ENCODE peak calls at places on chromosomes 4 and X, in seven cellular contexts. V is ovary, U is H9, I is GM12878, N is right lobe of liver, Z is mammary epithelial cell, P is fibroblast of mammary gland. L is an unnamed sample.

GRCh38 chr4:153409924-153410501 is 56.1 kb upstream of the TMEM131L start:
- DNase-seq in N (no peak), V (no peak), U (no peak), P (peak), I (no peak), Z (no peak), L (no peak)

GRCh38 chr4:152257601-152258066 is 278.3 kb downstream of the FBXW7 start:
- DNase-seq in U (no peak), N (no peak), P (no peak), I (no peak), Z (no peak), V (no peak), L (no peak)

GRCh38 chr4:16483540-16483939 is 257.3 kb upstream of the TAPT1 start:
- DNase-seq in P (no peak), V (no peak), Z (no peak), N (no peak), I (no peak), U (no peak), L (no peak)

GRCh38 chrX:72621163-72621562 is 48.5 kb upstream of the HDAC8 start:
- DNase-seq in I (no peak), N (no peak), Z (no peak), V (no peak), U (no peak), P (peak), L (no peak)

GRCh38 chr4:169340834-169341233 is 70.1 kb upstream of the SH3RF1 start:
- DNase-seq in V (no peak), N (no peak), Z (no peak), U (no peak), P (no peak), I (no peak), L (no peak)

GRCh38 chrX:139023531-139023930 is 312.0 kb upstream of the FGF13 start:
- DNase-seq in P (no peak), Z (no peak), V (no peak), I (no peak), N (no peak), U (no peak), L (no peak)

GRCh38 chrX:8743126-8743732 is 11.3 kb upstream of the ANOS1 start:
- DNase-seq in I (no peak), P (peak), N (peak), V (peak), Z (peak), U (peak), L (peak)

GRCh38 chr4:7542781-7543180 is 108.1 kb upstream of the PSAPL1 start:
- DNase-seq in Z (no peak), U (no peak), N (no peak), I (no peak), P (no peak), V (no peak), L (no peak)

GRCh38 chrX:119145241-119145653 is 17.6 kb upstream of the KIAA1210 start:
- DNase-seq in Z (peak), I (no peak), V (no peak), P (peak), N (peak), U (peak), L (no peak)

GRCh38 chrX:51144828-51145442 is 187.7 kb upstream of the NUDT10 start:
- DNase-seq in N (peak), P (peak), Z (peak), V (no peak), I (peak), U (peak), L (peak)

GRCh38 chrX:53435997-53436396 is 1.8 kb upstream of the HSD17B10 start:
- DNase-seq in I (peak), P (peak), U (peak), N (peak), Z (peak), V (peak), L (peak)

GRCh38 chr4:20773144-20773997 is 73.1 kb downstream of the PACRGL start:
- DNase-seq in V (no peak), U (peak), Z (peak), N (no peak), I (no peak), P (peak), L (peak)

GRCh38 chrX:130330706-130331105 is 9.0 kb upstream of the SLC25A14 start:
- DNase-seq in Z (peak), P (peak), N (peak), I (peak), V (peak), U (peak), L (peak)

GRCh38 chr4:82643994-82644730 is 82.4 kb upstream of the TMEM150C start:
- DNase-seq in Z (peak), P (peak), U (no peak), I (no peak), N (no peak), V (no peak), L (no peak)

GRCh38 chrX:71666240-71667223 is 814 bp upstream of the LOC101059915 start:
- DNase-seq in U (no peak), Z (no peak), P (no peak), N (no peak), V (no peak), I (no peak), L (no peak)

GRCh38 chr4:57443308-57444243 is 333.4 kb upstream of the IGFBP7 start:
- DNase-seq in U (no peak), N (peak), V (no peak), P (no peak), I (no peak), Z (no peak), L (no peak)

GRCh38 chrX:48666649-48667048 is 16.9 kb upstream of the WAS start:
- DNase-seq in P (no peak), V (no peak), U (no peak), N (no peak), Z (no peak), I (no peak), L (no peak)

GRCh38 chr4:76459291-76459723 is 24.3 kb downstream of the SHROOM3 start:
- DNase-seq in P (peak), Z (peak), N (no peak), V (no peak), I (no peak), U (peak), L (no peak)

GRCh38 chr4:89712141-89712540 is 124.8 kb downstream of the SNCA start:
- DNase-seq in P (peak), I (no peak), V (no peak), U (no peak), N (no peak), Z (no peak), L (no peak)

GRCh38 chr4:144903953-144904711 is 193.9 kb downstream of the ANAPC10 start:
- DNase-seq in P (no peak), V (no peak), I (no peak), Z (peak), N (no peak), U (no peak), L (no peak)

GRCh38 chr4:96063639-96064038 is 223.7 kb downstream of the PDHA2 start:
- DNase-seq in U (no peak), P (no peak), V (no peak), N (no peak), Z (no peak), I (no peak), L (no peak)

GRCh38 chr4:90061881-90062280 is 65.3 kb upstream of the CCSER1 start:
- DNase-seq in P (no peak), U (no peak), Z (no peak), I (no peak), N (no peak), V (no peak), L (no peak)

DNA sequence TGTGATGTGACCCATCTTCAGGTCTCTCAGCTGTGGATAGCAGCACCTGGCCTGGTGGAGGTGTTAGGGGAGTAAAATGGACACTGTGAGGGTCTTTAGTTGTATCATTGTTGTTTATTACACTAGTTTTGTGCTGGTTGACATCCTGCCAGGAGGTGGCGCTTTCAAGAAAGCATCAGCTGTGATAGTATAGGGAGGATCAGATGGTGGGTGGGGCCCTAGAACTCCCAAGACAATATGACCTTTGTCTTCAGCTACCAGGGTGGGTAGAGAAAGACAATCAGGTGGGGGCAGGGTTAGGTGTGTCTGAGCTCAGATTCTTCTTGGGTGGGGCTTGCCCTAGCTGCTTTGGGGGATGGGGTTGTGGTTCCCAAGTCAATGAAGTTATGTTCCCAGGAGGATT is 162.8 kb downstream of the PPP1R2C start:
- DNase-seq in Z (peak), U (peak), I (no peak), P (peak), N (no peak), V (no peak), L (no peak)
- TF ChIP-seq CTCF in Z (peak), U (peak), I (peak), P (peak), N (no peak), V (no peak), L (no peak)

GRCh38 chr4:183073838-183074145 is 25.3 kb upstream of the WWC2 start:
- DNase-seq in Z (no peak), U (no peak), N (no peak), I (no peak), V (no peak), P (no peak), L (no peak)
- TF ChIP-seq CTCF in Z (no peak), U (no peak), N (no peak), I (no peak), V (no peak), P (no peak), L (no peak)

DNA sequence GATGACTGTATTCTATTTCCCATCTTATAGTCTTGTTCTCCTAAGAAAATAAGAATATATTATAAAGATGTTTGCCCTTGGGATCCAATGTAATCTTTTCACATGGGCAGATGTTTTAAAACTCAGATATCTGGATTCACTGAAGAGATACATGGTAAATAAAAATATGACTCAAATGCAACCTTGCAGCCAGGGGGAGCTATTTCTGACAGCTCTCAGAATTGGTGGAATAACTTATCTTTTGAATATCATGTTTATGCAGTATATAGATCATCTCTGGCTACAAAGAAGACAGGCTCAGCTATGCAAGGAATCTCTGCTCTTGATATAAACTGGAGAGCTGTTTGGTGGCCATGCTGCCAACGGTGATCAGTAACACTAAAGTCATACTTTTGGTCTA is 274.7 kb downstream of the GLUD2 start:
- DNase-seq in N (no peak), U (no peak), I (no peak), V (no peak), P (peak), Z (no peak), L (no peak)
- TF ChIP-seq CTCF in N (no peak), U (no peak), I (peak), V (no peak), P (peak), Z (peak), L (no peak)

DNA sequence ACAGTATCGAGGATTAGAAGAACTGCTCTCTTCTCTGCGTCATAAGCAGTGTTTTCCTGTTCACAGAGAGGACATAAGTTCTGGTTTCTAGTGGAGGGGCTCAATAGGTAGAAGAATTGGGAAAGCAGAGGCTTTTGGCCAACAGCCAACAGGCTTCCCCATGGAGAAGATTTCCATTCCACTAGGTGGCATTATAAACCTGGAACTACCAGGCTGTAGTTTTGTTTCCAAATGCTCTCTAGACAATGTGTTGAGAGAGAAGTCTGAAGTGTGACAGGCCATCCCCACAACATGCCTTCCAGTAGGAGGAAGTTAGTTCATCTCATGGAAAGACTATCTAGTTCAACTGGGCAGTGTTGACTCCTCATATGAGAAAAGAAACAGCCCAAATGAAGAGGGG is 63.8 kb upstream of the ANXA10 start:
- DNase-seq in U (no peak), Z (peak), N (peak), V (no peak), P (peak), I (no peak), L (no peak)
- TF ChIP-seq CTCF in U (no peak), Z (peak), N (peak), V (no peak), P (peak), I (no peak), L (no peak)

GRCh38 chr4:41219421-41219950 is 5.1 kb upstream of the APBB2 start:
- DNase-seq in Z (no peak), U (no peak), V (no peak), N (no peak), P (no peak), I (no peak), L (no peak)

GRCh38 chr4:41216294-41217019 is 2.1 kb upstream of the APBB2 start:
- DNase-seq in U (peak), N (peak), V (peak), Z (peak), P (peak), I (peak), L (peak)

GRCh38 chr4:41217373-41217772 is 3.0 kb upstream of the APBB2 start:
- DNase-seq in I (no peak), P (no peak), Z (no peak), N (no peak), V (no peak), U (no peak), L (no peak)

GRCh38 chr4:41217020-41217333 is 2.6 kb upstream of the APBB2 start:
- DNase-seq in P (no peak), V (no peak), Z (no peak), N (no peak), I (no peak), U (no peak), L (no peak)

DNA sequence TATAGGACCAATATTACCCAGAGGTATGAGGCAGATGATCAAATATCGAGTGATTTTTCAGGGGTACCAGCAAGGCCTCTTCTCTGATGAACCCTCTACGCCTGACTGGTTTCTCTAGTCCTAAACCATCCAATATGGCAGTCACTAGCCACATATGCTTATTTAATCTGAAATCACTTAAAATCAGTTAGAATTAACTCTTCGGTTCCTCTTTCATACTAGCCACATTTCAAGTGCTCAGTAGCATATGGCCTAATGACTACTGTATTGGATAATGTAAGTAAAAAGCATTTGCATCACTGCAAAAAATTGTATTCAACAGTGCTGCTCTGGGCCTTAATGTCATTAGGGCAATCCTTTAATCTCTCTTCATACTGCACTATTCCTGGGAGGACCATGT is 4.4 kb upstream of the APBB2 start:
- DNase-seq in U (no peak), P (no peak), N (no peak), V (no peak), I (no peak), Z (no peak), L (no peak)
- TF ChIP-seq CTCF in U (no peak), P (no peak), N (no peak), V (no peak), I (no peak), Z (no peak), L (no peak)

DNA sequence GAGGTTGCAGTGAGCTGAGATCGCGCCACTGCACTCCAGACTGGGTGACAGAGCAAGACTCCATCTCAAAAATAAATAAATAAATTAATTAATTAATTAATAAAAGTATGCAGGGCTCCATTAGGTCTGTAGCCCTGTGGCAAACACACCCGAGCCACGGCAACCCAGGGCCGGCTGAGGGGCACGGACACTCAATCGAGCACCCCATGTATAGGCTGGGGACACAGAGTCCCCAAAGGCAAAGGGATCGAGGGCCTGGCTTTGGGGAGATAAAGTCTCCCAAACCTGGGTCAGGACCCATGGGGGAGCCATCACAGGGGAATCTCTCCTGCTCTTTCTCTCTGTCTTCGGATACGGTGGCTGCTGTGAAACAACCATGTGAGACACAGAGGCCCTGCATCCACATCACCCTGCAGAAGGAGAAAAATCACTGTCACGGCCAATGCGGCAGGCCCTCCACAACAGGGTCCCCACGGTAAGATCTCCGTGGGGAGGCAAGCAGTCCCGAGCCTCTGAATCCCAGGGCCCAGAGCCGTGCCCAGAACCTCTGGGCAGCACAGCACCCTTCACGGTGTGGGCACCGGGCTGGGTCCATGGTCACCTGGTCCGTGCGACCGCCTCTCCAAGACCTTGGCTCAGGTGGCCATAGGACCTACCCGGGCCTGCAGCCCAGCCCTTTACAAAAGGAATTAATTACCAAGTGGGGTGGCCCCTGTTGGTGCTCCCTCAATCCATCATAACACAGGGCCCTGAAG is 81.8 kb downstream of the WFS1 start:
- DNase-seq in I (no peak), Z (no peak), N (no peak), V (no peak), U (no peak), P (no peak), L (no peak)
- TF ChIP-seq CTCF in I (no peak), Z (no peak), N (no peak), V (no peak), U (no peak), P (no peak), L (no peak)

GRCh38 chr4:175536852-175537453 is 275.1 kb downstream of the GPM6A start:
- DNase-seq in P (peak), N (no peak), Z (peak), U (no peak), V (no peak), I (peak), L (peak)
- TF ChIP-seq CTCF in P (peak), N (peak), Z (peak), U (peak), V (no peak), I (peak), L (peak)

DNA sequence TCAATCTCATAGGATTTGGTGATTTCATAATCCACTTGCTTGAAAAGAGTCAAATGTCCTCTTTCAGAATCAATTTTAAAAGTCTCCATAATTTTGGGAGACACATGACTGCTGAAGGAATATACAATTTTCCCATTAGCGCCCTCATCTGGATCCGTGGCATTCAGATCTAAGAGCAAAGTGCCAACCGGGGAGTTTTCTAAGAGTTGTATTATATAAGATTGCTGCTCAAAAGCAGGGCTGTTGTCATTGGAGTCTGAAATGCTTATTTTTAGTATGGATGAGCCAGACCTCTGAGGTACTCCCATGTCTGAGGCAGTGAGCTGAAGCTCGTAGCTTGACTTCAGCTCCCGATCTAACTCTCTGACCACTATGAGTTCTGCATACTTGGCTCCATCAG is 1.2 kb downstream of the PCDH18 start:
- DNase-seq in N (no peak), V (peak), P (peak), Z (no peak), U (no peak), I (no peak), L (no peak)
- TF ChIP-seq CTCF in N (no peak), V (no peak), P (peak), Z (no peak), U (peak), I (no peak), L (no peak)

DNA sequence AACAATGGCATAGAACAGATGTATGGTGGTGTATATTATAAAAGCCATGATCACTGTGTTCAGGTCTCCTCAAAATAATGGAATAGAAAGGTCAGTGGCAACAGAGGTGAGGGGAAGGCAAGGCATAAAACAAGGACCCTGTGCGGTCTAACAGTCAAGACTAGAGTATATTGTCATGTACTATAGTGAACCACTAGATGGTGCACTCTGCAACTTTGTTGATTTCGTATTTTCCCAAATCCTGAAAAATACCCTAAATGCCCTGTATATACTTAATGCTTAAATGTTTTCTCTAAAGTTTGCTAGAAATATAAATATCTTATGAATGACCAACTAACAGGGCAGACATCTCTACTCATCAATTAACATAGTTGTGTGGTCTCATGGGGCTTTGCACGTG is 453.0 kb downstream of the PCDH11X start:
- DNase-seq in I (no peak), V (no peak), P (peak), N (no peak), Z (no peak), U (no peak), L (peak)
- TF ChIP-seq CTCF in I (no peak), V (no peak), P (peak), N (peak), Z (peak), U (peak), L (no peak)

L was measured in GM10248.